ENCODE peak calls at places on chromosomes 11 and 22, in six cellular contexts. Q is choroid plexus epithelial cell, D is epithelial cell of proximal tubule, L is AG04450, J is cardiac fibroblast, M is OCI-LY7. E is an unnamed sample.

GRCh38 chr11:123590296-123590912 is 64.0 kb downstream of the SCN3B start:
- DNase-seq in J (peak; percentile 59), Q (peak; percentile 39), M (no peak), D (peak; percentile 23), L (no peak), E (peak; percentile 34)

GRCh38 chr11:75346912-75347647 is 4.4 kb downstream of the ARRB1 start:
- DNase-seq in Q (peak; percentile 59), M (no peak), J (peak; percentile 74), L (no peak), D (no peak), E (no peak)

GRCh38 chr11:86818466-86819282 is 18.3 kb downstream of the PRSS23 start:
- DNase-seq in M (peak; percentile 58), J (peak; percentile 88), L (peak; percentile 57), D (peak; percentile 42), Q (peak; percentile 89), E (peak; percentile 46)

GRCh38 chr11:64229959-64230208 is 464 bp upstream of the DNAJC4 start:
- DNase-seq in D (no peak), Q (no peak), J (no peak), L (no peak), M (no peak), E (no peak)

GRCh38 chr11:23079382-23079813 is 219.1 kb upstream of the CCDC179 start:
- DNase-seq in D (no peak), M (no peak), J (no peak), Q (peak; percentile 55), L (peak; percentile 48), E (no peak)

GRCh38 chr11:21511835-21512440 is 680.9 kb upstream of the ANO5 start:
- DNase-seq in D (peak; percentile 58), Q (peak; percentile 13), J (peak; percentile 28), L (no peak), M (peak; percentile 39), E (no peak)

GRCh38 chr11:116379185-116379828 is 393.5 kb downstream of the BUD13 start:
- DNase-seq in J (peak; percentile 23), D (no peak), Q (peak; percentile 9), M (peak; percentile 17), L (no peak), E (no peak)

GRCh38 chr22:50027639-50028537 is 15.3 kb upstream of the IL17REL start:
- DNase-seq in Q (peak; percentile 20), J (no peak), D (no peak), L (no peak), M (peak; percentile 9), E (no peak)

GRCh38 chr22:46641829-46642266 is 21.7 kb downstream of the GRAMD4 start:
- DNase-seq in L (peak; percentile 27), D (no peak), M (no peak), Q (peak; percentile 19), J (peak; percentile 62), E (no peak)

GRCh38 chr11:130115218-130115617 is 44.4 kb upstream of the ST14 start:
- DNase-seq in D (no peak), M (no peak), J (peak; percentile 72), Q (peak; percentile 80), L (peak; percentile 10), E (no peak)

GRCh38 chr11:25068451-25068850 is 571.6 kb downstream of the LUZP2 start:
- DNase-seq in M (no peak), Q (no peak), D (no peak), J (no peak), L (no peak), E (no peak)

GRCh38 chr11:120327311-120327710 is 2.2 kb downstream of the TLCD5 start:
- DNase-seq in Q (no peak), L (no peak), D (no peak), M (no peak), J (no peak), E (no peak)
- H3K4me3 ChIP-seq in Q (no peak overlapping the region), L (no peak overlapping the region), D (no peak overlapping the region), M (no peak overlapping the region), J (no peak overlapping the region), E (no peak overlapping the region)

GRCh38 chr11:125227151-125227550 is 62.6 kb downstream of the PKNOX2 start:
- DNase-seq in L (no peak), D (no peak), Q (no peak), J (no peak), M (no peak), E (no peak)

GRCh38 chr11:125229916-125230315 is 65.4 kb downstream of the PKNOX2 start:
- DNase-seq in Q (no peak), L (no peak), J (no peak), M (no peak), D (no peak), E (no peak)

GRCh38 chr11:125229006-125229405 is 64.5 kb downstream of the PKNOX2 start:
- DNase-seq in L (no peak), Q (no peak), M (no peak), D (no peak), J (no peak), E (no peak)

GRCh38 chr11:125226701-125227100 is 62.1 kb downstream of the PKNOX2 start:
- DNase-seq in Q (no peak), L (no peak), M (no peak), J (no peak), D (no peak), E (no peak)

DNA sequence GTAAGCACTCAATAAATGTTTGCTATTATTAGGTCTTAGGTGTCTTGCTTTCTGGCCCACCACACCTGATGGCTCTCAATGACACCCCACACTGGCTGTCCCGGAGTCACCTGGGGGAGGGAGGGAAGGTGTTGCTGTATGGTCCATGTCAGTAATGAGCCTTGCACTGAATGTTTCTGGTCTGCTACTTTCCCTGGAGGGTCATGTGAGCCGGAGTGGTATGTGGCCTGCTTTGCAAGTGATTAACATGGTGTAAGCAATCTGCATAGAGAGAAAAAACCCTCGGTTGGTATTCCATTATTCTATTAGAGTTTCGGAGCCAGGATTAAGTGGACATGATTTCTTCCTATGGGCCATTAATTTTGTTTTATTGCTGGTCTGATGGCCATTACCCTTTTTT is 63.9 kb downstream of the PKNOX2 start:
- DNase-seq in L (no peak), M (no peak), J (no peak), D (no peak), Q (no peak), E (no peak)
- TF ChIP-seq CTCF in L (no peak), M (no peak), J (no peak), D (no peak), Q (no peak), E (no peak)

DNA sequence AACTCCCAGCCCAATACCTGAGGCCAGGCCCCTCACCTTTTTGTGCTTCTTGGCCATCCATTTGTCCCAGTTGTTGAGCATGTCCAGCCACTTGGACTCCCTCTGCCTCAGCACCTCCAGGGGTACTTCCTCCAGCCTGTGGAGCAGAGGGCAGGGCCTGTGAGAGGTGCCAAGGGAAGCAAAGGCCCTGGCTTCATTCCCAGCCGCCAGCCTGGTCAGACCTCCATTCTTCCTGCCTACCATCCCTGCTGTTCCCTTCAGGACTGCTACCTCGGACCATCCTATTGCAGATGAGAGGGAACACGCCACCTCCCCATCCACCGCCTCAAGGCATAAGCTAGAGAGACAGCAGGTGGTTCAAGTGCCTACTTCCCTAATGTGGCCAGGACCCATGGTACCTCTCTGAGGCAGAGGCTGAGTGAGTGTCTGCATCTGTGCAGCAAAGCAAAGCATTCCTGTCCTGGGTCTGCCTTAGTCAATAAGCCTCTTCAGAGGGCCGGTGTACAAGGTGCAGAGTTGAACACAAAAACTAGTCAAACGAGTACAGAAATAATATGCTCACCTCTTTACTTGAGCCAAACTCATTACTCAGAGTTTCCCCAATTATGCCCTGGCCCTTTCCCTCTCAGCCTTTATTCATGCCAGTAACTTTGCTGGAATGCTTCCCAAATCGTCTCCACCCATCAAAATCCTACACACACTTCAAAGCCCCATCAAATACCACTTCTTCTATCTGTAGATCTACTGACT is 15.4 kb upstream of the CASTOR1 start:
- DNase-seq in L (no peak), J (no peak), Q (no peak), D (no peak), M (peak; percentile 88), E (no peak)
- H3K4me3 ChIP-seq in L (no peak overlapping the region), J (no peak overlapping the region), Q (no peak overlapping the region), D (no peak overlapping the region), M (peak overlapping the region; percentile 61), E (no peak overlapping the region)

DNA sequence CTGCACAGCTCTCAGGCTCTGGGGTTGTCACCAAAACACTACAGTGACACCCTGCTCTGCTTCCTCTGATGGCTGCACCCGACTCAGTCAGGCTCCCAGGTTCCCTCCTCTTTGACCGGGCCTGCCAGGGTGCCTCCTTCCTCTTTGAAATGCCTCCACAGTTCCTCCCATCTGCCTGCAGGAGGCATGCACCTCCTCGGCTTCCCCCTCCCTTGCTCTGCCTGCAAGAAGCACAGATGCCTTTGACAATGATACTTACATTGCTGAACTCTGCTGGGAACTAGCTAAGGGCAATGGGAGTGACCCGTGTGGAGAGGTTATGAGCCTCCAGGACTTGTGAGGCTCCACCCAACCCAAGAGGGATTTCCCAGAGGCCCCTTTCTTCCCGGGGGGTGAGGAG is 674.1 kb downstream of the OPCML start:
- DNase-seq in M (no peak), D (no peak), Q (peak; percentile 67), J (peak; percentile 32), L (peak; percentile 39), E (no peak)
- TF ChIP-seq CTCF in M (no peak), D (peak; percentile 22), Q (peak; percentile 69), J (peak; percentile 19), L (peak; percentile 67), E (peak; percentile 31)

E was measured in AG09309.